ENCODE peak calls at places on chromosomes 12 and 14, in six cellular contexts. Z, W, F, E, U and A are unnamed samples.

GRCh38 chr12:124441443-124442190 is 125.8 kb downstream of the NCOR2 start:
- DNase-seq in Z (no peak), W (no peak), E (peak; percentile 49), U (no peak), F (no peak), A (peak; percentile 59)

GRCh38 chr12:54068423-54069070 is 14.9 kb downstream of the HOXC4 start:
- DNase-seq in U (no peak), E (no peak), F (no peak), Z (no peak), W (no peak), A (no peak)

GRCh38 chr12:71900091-71900490 is 38.6 kb upstream of the TPH2 start:
- DNase-seq in U (no peak), E (no peak), Z (no peak), F (no peak), W (no peak), A (peak; percentile 2)

GRCh38 chr12:47356129-47356622 is 276.4 kb upstream of the AMIGO2 start:
- DNase-seq in U (no peak), E (no peak), Z (peak; percentile 45), W (no peak), F (no peak), A (no peak)

GRCh38 chr12:12562016-12562483 is 613 bp downstream of the DUSP16 start:
- DNase-seq in Z (peak; percentile 59), U (peak; percentile 39), W (no peak), F (no peak), E (no peak), A (no peak)

GRCh38 chr12:29581641-29582040 is 84.2 kb upstream of the OVCH1 start:
- DNase-seq in U (no peak), E (no peak), F (no peak), Z (no peak), W (no peak), A (no peak)

GRCh38 chr12:25074113-25074512 is 120.8 kb downstream of the DNAI7 start:
- DNase-seq in W (no peak), F (no peak), Z (no peak), U (no peak), E (no peak), A (no peak)

GRCh38 chr14:24838945-24839616 is 205.1 kb upstream of the GZMB start:
- DNase-seq in E (no peak), Z (no peak), U (peak; percentile 41), F (no peak), W (no peak), A (no peak)

GRCh38 chr14:78950654-78951053 is 780.5 kb downstream of the NRXN3 start:
- DNase-seq in W (no peak), U (no peak), E (no peak), F (no peak), Z (no peak), A (no peak)

GRCh38 chr14:101328412-101329149 is 232.7 kb upstream of the DIO3 start:
- DNase-seq in F (no peak), W (no peak), E (no peak), Z (no peak), U (no peak), A (no peak)

GRCh38 chr12:14710632-14711324 is 14.4 kb upstream of the GUCY2C start:
- DNase-seq in Z (no peak), F (no peak), W (no peak), U (no peak), E (no peak), A (no peak)

GRCh38 chr14:91886961-91887360 is 19.6 kb upstream of the TC2N start:
- DNase-seq in Z (no peak), F (no peak), W (no peak), U (no peak), E (no peak), A (no peak)

GRCh38 chr12:109087250-109087649 is 6.0 kb downstream of the ALKBH2 start:
- DNase-seq in Z (no peak), F (no peak), E (no peak), W (no peak), U (no peak), A (no peak)

GRCh38 chr14:66508846-66509621 is 1.1 kb downstream of the GPHN start:
- DNase-seq in E (peak; percentile 9), Z (peak; percentile 72), U (peak; percentile 29), F (no peak), W (peak; percentile 23), A (no peak)

GRCh38 chr12:65986047-65986446 is 144.5 kb downstream of the LLPH start:
- DNase-seq in E (no peak), F (no peak), U (no peak), Z (no peak), W (no peak), A (no peak)